ENCODE peak calls at places on chromosomes 2 and 18, in seven cellular contexts. B, E, Q, Y, X, W and J are unnamed samples.

GRCh38 chr2:179758636-179759035 is 102.8 kb downstream of the ZNF385B start:
- DNase-seq in B (no peak), E (no peak), Q (no peak), Y (no peak), X (no peak), W (no peak), J (no peak)

GRCh38 chr2:18440141-18440605 is 120.3 kb downstream of the RDH14 start:
- DNase-seq in B (no peak), E (no peak), Q (peak), Y (no peak), X (no peak), W (no peak), J (peak)

GRCh38 chr2:209986405-209986804 is 16.0 kb upstream of the RPE start:
- DNase-seq in B (no peak), E (no peak), Q (no peak), Y (no peak), X (no peak), W (no peak), J (no peak)

GRCh38 chr18:57347784-57348183 is 4.6 kb upstream of the ST8SIA3 start:
- DNase-seq in B (no peak), E (no peak), Q (no peak), Y (no peak), X (no peak), W (no peak), J (no peak)

GRCh38 chr2:71536311-71536710 is 83.0 kb downstream of the DYSF start:
- DNase-seq in B (peak), E (no peak), Q (no peak), Y (no peak), X (no peak), W (no peak), J (no peak)

GRCh38 chr18:26089247-26090129 is 925 bp downstream of the SS18 start:
- DNase-seq in B (no peak), E (peak), Q (peak), Y (no peak), X (peak), W (no peak), J (no peak)

GRCh38 chr18:56727399-56727798 is 76.2 kb downstream of the WDR7 start:
- DNase-seq in B (no peak), E (no peak), Q (no peak), Y (no peak), X (no peak), W (no peak), J (no peak)

GRCh38 chr2:74037379-74037860 is 52.7 kb downstream of the TET3 start:
- DNase-seq in B (no peak), E (no peak), Q (peak), Y (peak), X (no peak), W (no peak), J (no peak)

GRCh38 chr2:166764216-166764615 is 124.1 kb upstream of the XIRP2 start:
- DNase-seq in B (no peak), E (no peak), Q (no peak), Y (no peak), X (no peak), W (no peak), J (no peak)

GRCh38 chr2:15547100-15547499 is 14.0 kb downstream of the NBAS start:
- DNase-seq in B (no peak), E (no peak), Q (peak), Y (no peak), X (no peak), W (no peak), J (no peak)

GRCh38 chr2:55899881-55900280 is 23.7 kb downstream of the EFEMP1 start:
- DNase-seq in B (no peak), E (no peak), Q (no peak), Y (no peak), X (no peak), W (no peak), J (no peak)

GRCh38 chr2:106054336-106054735 is 139.8 kb downstream of the UXS1 start:
- DNase-seq in B (no peak), E (no peak), Q (no peak), Y (no peak), X (no peak), W (no peak), J (no peak)

GRCh38 chr2:71923887-71924533 is 223.7 kb downstream of the CYP26B1 start:
- DNase-seq in B (no peak), E (no peak), Q (peak), Y (peak), X (no peak), W (peak), J (no peak)

GRCh38 chr2:163612332-163612731 is 123.5 kb downstream of the FIGN start:
- DNase-seq in B (no peak), E (no peak), Q (no peak), Y (no peak), X (no peak), W (no peak), J (no peak)

GRCh38 chr18:11553098-11553940 is 56.1 kb upstream of the SLC35G4 start:
- DNase-seq in B (no peak), E (peak), Q (peak), Y (peak), X (no peak), W (no peak), J (no peak)

GRCh38 chr18:26960901-26961300 is 95.4 kb upstream of the AQP4 start:
- DNase-seq in B (no peak), E (no peak), Q (no peak), Y (no peak), X (no peak), W (no peak), J (no peak)

GRCh38 chr2:190990132-190990531 is 23.8 kb downstream of the STAT1 start:
- DNase-seq in B (no peak), E (no peak), Q (no peak), Y (no peak), X (no peak), W (no peak), J (no peak)

GRCh38 chr18:13390196-13390595 is 171.6 kb downstream of the LDLRAD4 start:
- DNase-seq in B (no peak), E (no peak), Q (no peak), Y (no peak), X (no peak), W (no peak), J (no peak)

GRCh38 chr2:85823951-85824350 is 64.8 kb downstream of the ST3GAL5 start:
- DNase-seq in B (no peak), E (no peak), Q (no peak), Y (no peak), X (no peak), W (no peak), J (no peak)

GRCh38 chr2:184339966-184340365 is 258.4 kb upstream of the ZNF804A start:
- DNase-seq in B (no peak), E (no peak), Q (peak), Y (no peak), X (no peak), W (no peak), J (no peak)

GRCh38 chr2:134375935-134376334 is 122.1 kb downstream of the MGAT5 start:
- DNase-seq in B (no peak), E (no peak), Q (peak), Y (peak), X (no peak), W (no peak), J (no peak)

GRCh38 chr18:40877096-40877495 is 1077.9 kb upstream of the PIK3C3 start:
- DNase-seq in B (no peak), E (no peak), Q (peak), Y (no peak), X (no peak), W (no peak), J (no peak)

GRCh38 chr2:118986733-118987132 is 44.7 kb downstream of the MARCO start:
- DNase-seq in B (no peak), E (no peak), Q (no peak), Y (no peak), X (no peak), W (no peak), J (no peak)

GRCh38 chr2:139369423-139370409 is 589.5 kb upstream of the NXPH2 start:
- DNase-seq in B (no peak), E (no peak), Q (no peak), Y (no peak), X (no peak), W (no peak), J (no peak)

GRCh38 chr2:127107622-127107999 is 657 bp upstream of the BIN1 start:
- DNase-seq in B (peak), E (no peak), Q (peak), Y (peak), X (no peak), W (no peak), J (no peak)

GRCh38 chr2:127014630-127015029 is 92.3 kb downstream of the BIN1 start:
- DNase-seq in B (no peak), E (no peak), Q (peak), Y (no peak), X (no peak), W (no peak), J (no peak)

GRCh38 chr2:96142217-96143113 is 2.8 kb downstream of the DUSP2 start:
- DNase-seq in B (peak), E (no peak), Q (no peak), Y (no peak), X (no peak), W (no peak), J (no peak)

GRCh38 chr2:125167820-125168219 is 1142.7 kb downstream of the CNTNAP5 start:
- DNase-seq in B (no peak), E (no peak), Q (peak), Y (no peak), X (no peak), W (no peak), J (no peak)

GRCh38 chr18:75868031-75868430 is 440.5 kb upstream of the SMIM21 start:
- DNase-seq in B (no peak), E (no peak), Q (no peak), Y (no peak), X (no peak), W (no peak), J (no peak)